ENCODE peak calls at places on chromosome 22, in ten cellular contexts. One of them, this sample, is unnamed.

GRCh38 chr22:32473388-32473952 is 1.1 kb upstream of the FBXO7 start:
- DNase-seq in AG08396: peak
- DNase-seq in EL: peak
- DNase-seq in kidney epithelial cell: no peak
- DNase-seq in C1 segment of cervical spinal cord: peak
- DNase-seq in myocyte: peak
- DNase-seq in Kasumi-1: peak
- DNase-seq in posterior cingulate gyrus: no peak
- DNase-seq in amniotic stem cell: peak
- DNase-seq in endothelial cell: peak
- DNase-seq in this sample: peak

GRCh38 chr22:23408321-23408720 is 171.8 kb downstream of the IGLL1 start:
- DNase-seq in myocyte: no peak
- DNase-seq in kidney epithelial cell: no peak
- DNase-seq in AG08396: no peak
- DNase-seq in amniotic stem cell: no peak
- DNase-seq in posterior cingulate gyrus: no peak
- DNase-seq in EL: no peak
- DNase-seq in C1 segment of cervical spinal cord: no peak
- DNase-seq in Kasumi-1: no peak
- DNase-seq in endothelial cell: no peak
- DNase-seq in this sample: no peak

GRCh38 chr22:50602338-50602700 is 1.7 kb downstream of the MAPK8IP2 start:
- DNase-seq in Kasumi-1: no peak
- DNase-seq in kidney epithelial cell: no peak
- DNase-seq in posterior cingulate gyrus: no peak
- DNase-seq in endothelial cell: no peak
- DNase-seq in EL: no peak
- DNase-seq in amniotic stem cell: no peak
- DNase-seq in myocyte: no peak
- DNase-seq in AG08396: peak
- DNase-seq in C1 segment of cervical spinal cord: no peak
- DNase-seq in this sample: no peak

GRCh38 chr22:25203082-25203481 is 3.4 kb downstream of the CRYBB3 start:
- DNase-seq in C1 segment of cervical spinal cord: no peak
- DNase-seq in amniotic stem cell: no peak
- DNase-seq in EL: no peak
- DNase-seq in Kasumi-1: no peak
- DNase-seq in AG08396: no peak
- DNase-seq in kidney epithelial cell: no peak
- DNase-seq in myocyte: no peak
- DNase-seq in endothelial cell: no peak
- DNase-seq in posterior cingulate gyrus: no peak
- DNase-seq in this sample: no peak

GRCh38 chr22:42814215-42814614 is 42.9 kb downstream of the ARFGAP3 start:
- DNase-seq in C1 segment of cervical spinal cord: no peak
- DNase-seq in amniotic stem cell: no peak
- DNase-seq in EL: no peak
- DNase-seq in myocyte: peak
- DNase-seq in endothelial cell: no peak
- DNase-seq in AG08396: no peak
- DNase-seq in Kasumi-1: peak
- DNase-seq in kidney epithelial cell: no peak
- DNase-seq in posterior cingulate gyrus: no peak
- DNase-seq in this sample: no peak

GRCh38 chr22:41919357-41920224 is 4.7 kb upstream of the SHISA8 start:
- DNase-seq in kidney epithelial cell: no peak
- DNase-seq in Kasumi-1: no peak
- DNase-seq in AG08396: peak
- DNase-seq in amniotic stem cell: no peak
- DNase-seq in posterior cingulate gyrus: no peak
- DNase-seq in myocyte: peak
- DNase-seq in EL: peak
- DNase-seq in endothelial cell: peak
- DNase-seq in C1 segment of cervical spinal cord: peak
- DNase-seq in this sample: no peak

GRCh38 chr22:47990486-47990885 is 1228.0 kb downstream of the TBC1D22A start:
- DNase-seq in kidney epithelial cell: no peak
- DNase-seq in posterior cingulate gyrus: no peak
- DNase-seq in C1 segment of cervical spinal cord: no peak
- DNase-seq in EL: no peak
- DNase-seq in Kasumi-1: no peak
- DNase-seq in endothelial cell: no peak
- DNase-seq in amniotic stem cell: no peak
- DNase-seq in AG08396: no peak
- DNase-seq in myocyte: no peak
- DNase-seq in this sample: no peak

GRCh38 chr22:32775957-32776356 is 25.5 kb upstream of the TIMP3 start:
- DNase-seq in C1 segment of cervical spinal cord: no peak
- DNase-seq in endothelial cell: no peak
- DNase-seq in amniotic stem cell: no peak
- DNase-seq in myocyte: no peak
- DNase-seq in posterior cingulate gyrus: no peak
- DNase-seq in Kasumi-1: peak
- DNase-seq in AG08396: no peak
- DNase-seq in kidney epithelial cell: no peak
- DNase-seq in EL: peak
- DNase-seq in this sample: no peak

GRCh38 chr22:17777005-17777716 is 2.9 kb upstream of the BID start:
- DNase-seq in Kasumi-1: peak
- DNase-seq in myocyte: no peak
- DNase-seq in kidney epithelial cell: no peak
- DNase-seq in EL: no peak
- DNase-seq in AG08396: no peak
- DNase-seq in C1 segment of cervical spinal cord: no peak
- DNase-seq in posterior cingulate gyrus: no peak
- DNase-seq in endothelial cell: no peak
- DNase-seq in amniotic stem cell: no peak
- DNase-seq in this sample: no peak

GRCh38 chr22:45638834-45639746 is 32.5 kb upstream of the ATXN10 start:
- DNase-seq in endothelial cell: no peak
- DNase-seq in amniotic stem cell: no peak
- DNase-seq in myocyte: no peak
- DNase-seq in Kasumi-1: peak
- DNase-seq in EL: peak
- DNase-seq in kidney epithelial cell: no peak
- DNase-seq in AG08396: no peak
- DNase-seq in C1 segment of cervical spinal cord: no peak
- DNase-seq in posterior cingulate gyrus: no peak
- DNase-seq in this sample: no peak

GRCh38 chr22:30275625-30276024 is 9.0 kb upstream of the OSM start:
- DNase-seq in EL: no peak
- DNase-seq in endothelial cell: no peak
- DNase-seq in posterior cingulate gyrus: no peak
- DNase-seq in kidney epithelial cell: no peak
- DNase-seq in amniotic stem cell: no peak
- DNase-seq in myocyte: no peak
- DNase-seq in AG08396: no peak
- DNase-seq in Kasumi-1: no peak
- DNase-seq in C1 segment of cervical spinal cord: no peak
- DNase-seq in this sample: no peak

GRCh38 chr22:27331526-27332281 is 469.9 kb downstream of the MN1 start:
- DNase-seq in amniotic stem cell: no peak
- DNase-seq in myocyte: peak
- DNase-seq in endothelial cell: peak
- DNase-seq in AG08396: peak
- DNase-seq in Kasumi-1: no peak
- DNase-seq in EL: peak
- DNase-seq in posterior cingulate gyrus: peak
- DNase-seq in C1 segment of cervical spinal cord: no peak
- DNase-seq in kidney epithelial cell: no peak
- DNase-seq in this sample: no peak

GRCh38 chr22:37300551-37301017 is 18.3 kb downstream of the CYTH4 start:
- DNase-seq in endothelial cell: no peak
- DNase-seq in kidney epithelial cell: no peak
- DNase-seq in C1 segment of cervical spinal cord: no peak
- DNase-seq in myocyte: no peak
- DNase-seq in amniotic stem cell: no peak
- DNase-seq in Kasumi-1: peak
- DNase-seq in EL: no peak
- DNase-seq in posterior cingulate gyrus: no peak
- DNase-seq in AG08396: no peak
- DNase-seq in this sample: no peak

GRCh38 chr22:40401532-40401931 is 31.1 kb downstream of the SGSM3 start:
- DNase-seq in AG08396: no peak
- DNase-seq in endothelial cell: no peak
- DNase-seq in amniotic stem cell: no peak
- DNase-seq in posterior cingulate gyrus: no peak
- DNase-seq in C1 segment of cervical spinal cord: no peak
- DNase-seq in myocyte: no peak
- DNase-seq in EL: no peak
- DNase-seq in kidney epithelial cell: no peak
- DNase-seq in Kasumi-1: no peak
- DNase-seq in this sample: no peak

GRCh38 chr22:43528601-43529360 is 117.0 kb downstream of the MPPED1 start:
- DNase-seq in myocyte: no peak
- DNase-seq in C1 segment of cervical spinal cord: no peak
- DNase-seq in amniotic stem cell: no peak
- DNase-seq in Kasumi-1: no peak
- DNase-seq in posterior cingulate gyrus: no peak
- DNase-seq in kidney epithelial cell: no peak
- DNase-seq in EL: no peak
- DNase-seq in endothelial cell: no peak
- DNase-seq in AG08396: no peak
- DNase-seq in this sample: no peak

GRCh38 chr22:36144886-36145541 is 15.5 kb downstream of the APOL3 start:
- DNase-seq in myocyte: peak
- DNase-seq in posterior cingulate gyrus: peak
- DNase-seq in amniotic stem cell: peak
- DNase-seq in Kasumi-1: peak
- DNase-seq in EL: peak
- DNase-seq in endothelial cell: peak
- DNase-seq in C1 segment of cervical spinal cord: peak
- DNase-seq in kidney epithelial cell: peak
- DNase-seq in AG08396: peak
- DNase-seq in this sample: peak

GRCh38 chr22:36334838-36335603 is 52.7 kb downstream of the MYH9 start:
- DNase-seq in EL: peak
- DNase-seq in amniotic stem cell: no peak
- DNase-seq in Kasumi-1: peak
- DNase-seq in endothelial cell: no peak
- DNase-seq in C1 segment of cervical spinal cord: peak
- DNase-seq in posterior cingulate gyrus: peak
- DNase-seq in kidney epithelial cell: no peak
- DNase-seq in myocyte: peak
- DNase-seq in AG08396: peak
- DNase-seq in this sample: peak